ENCODE peak calls at places on chromosomes 2 and 18, in nine cellular contexts. One of them, this sample, is unnamed.

GRCh38 chr2:37625781-37626548 is 45.5 kb downstream of the CDC42EP3 start:
- DNase-seq in fibroblast of lung: peak
- DNase-seq in uterus: no peak
- DNase-seq in BJ: no peak
- DNase-seq in choroid plexus epithelial cell: no peak
- DNase-seq in B cell: peak
- DNase-seq in heart left ventricle: no peak
- DNase-seq in HFF-Myc: no peak
- DNase-seq in cardiac fibroblast: no peak
- DNase-seq in this sample: no peak

GRCh38 chr18:48312066-48312465 is 97.1 kb downstream of the ZBTB7C start:
- DNase-seq in BJ: no peak
- DNase-seq in HFF-Myc: no peak
- DNase-seq in uterus: no peak
- DNase-seq in heart left ventricle: no peak
- DNase-seq in choroid plexus epithelial cell: no peak
- DNase-seq in cardiac fibroblast: no peak
- DNase-seq in B cell: no peak
- DNase-seq in fibroblast of lung: no peak
- DNase-seq in this sample: no peak

GRCh38 chr18:62596145-62597005 is 73.5 kb downstream of the ZCCHC2 start:
- DNase-seq in HFF-Myc: no peak
- DNase-seq in choroid plexus epithelial cell: peak
- DNase-seq in fibroblast of lung: peak
- DNase-seq in heart left ventricle: no peak
- DNase-seq in B cell: no peak
- DNase-seq in uterus: no peak
- DNase-seq in BJ: no peak
- DNase-seq in cardiac fibroblast: peak
- DNase-seq in this sample: peak

GRCh38 chr2:182319556-182319955 is 107.3 kb downstream of the PDE1A start:
- DNase-seq in B cell: no peak
- DNase-seq in fibroblast of lung: peak
- DNase-seq in HFF-Myc: no peak
- DNase-seq in cardiac fibroblast: no peak
- DNase-seq in BJ: no peak
- DNase-seq in heart left ventricle: no peak
- DNase-seq in uterus: no peak
- DNase-seq in choroid plexus epithelial cell: peak
- DNase-seq in this sample: no peak

GRCh38 chr2:202945-203344 is 60.9 kb downstream of the SH3YL1 start:
- DNase-seq in fibroblast of lung: no peak
- DNase-seq in HFF-Myc: no peak
- DNase-seq in heart left ventricle: no peak
- DNase-seq in uterus: no peak
- DNase-seq in cardiac fibroblast: no peak
- DNase-seq in choroid plexus epithelial cell: no peak
- DNase-seq in BJ: no peak
- DNase-seq in B cell: no peak
- DNase-seq in this sample: no peak

GRCh38 chr18:59143441-59143840 is 3.8 kb downstream of the SEC11C start:
- DNase-seq in B cell: no peak
- DNase-seq in cardiac fibroblast: peak
- DNase-seq in choroid plexus epithelial cell: peak
- DNase-seq in uterus: no peak
- DNase-seq in fibroblast of lung: peak
- DNase-seq in BJ: no peak
- DNase-seq in heart left ventricle: no peak
- DNase-seq in HFF-Myc: no peak
- DNase-seq in this sample: peak

GRCh38 chr18:9681217-9681616 is 26.9 kb upstream of the RAB31 start:
- DNase-seq in fibroblast of lung: no peak
- DNase-seq in BJ: no peak
- DNase-seq in heart left ventricle: no peak
- DNase-seq in B cell: no peak
- DNase-seq in choroid plexus epithelial cell: no peak
- DNase-seq in uterus: no peak
- DNase-seq in cardiac fibroblast: no peak
- DNase-seq in HFF-Myc: no peak
- DNase-seq in this sample: no peak

GRCh38 chr2:220434365-220434764 is 806.9 kb downstream of the SLC4A3 start:
- DNase-seq in cardiac fibroblast: peak
- DNase-seq in choroid plexus epithelial cell: peak
- DNase-seq in HFF-Myc: peak
- DNase-seq in fibroblast of lung: peak
- DNase-seq in heart left ventricle: no peak
- DNase-seq in BJ: peak
- DNase-seq in B cell: no peak
- DNase-seq in uterus: no peak
- DNase-seq in this sample: no peak

GRCh38 chr2:134124047-134124753 is 129.7 kb upstream of the MGAT5 start:
- DNase-seq in uterus: no peak
- DNase-seq in cardiac fibroblast: no peak
- DNase-seq in HFF-Myc: no peak
- DNase-seq in heart left ventricle: no peak
- DNase-seq in choroid plexus epithelial cell: no peak
- DNase-seq in fibroblast of lung: no peak
- DNase-seq in BJ: no peak
- DNase-seq in B cell: no peak
- DNase-seq in this sample: no peak

GRCh38 chr2:146363731-146364130 is 1481.1 kb upstream of the ACVR2A start:
- DNase-seq in heart left ventricle: no peak
- DNase-seq in uterus: no peak
- DNase-seq in B cell: no peak
- DNase-seq in HFF-Myc: no peak
- DNase-seq in cardiac fibroblast: peak
- DNase-seq in fibroblast of lung: peak
- DNase-seq in BJ: peak
- DNase-seq in choroid plexus epithelial cell: no peak
- DNase-seq in this sample: no peak

GRCh38 chr2:197369946-197370325 is 59.4 kb upstream of the ANKRD44 start:
- DNase-seq in cardiac fibroblast: no peak
- DNase-seq in BJ: no peak
- DNase-seq in HFF-Myc: no peak
- DNase-seq in uterus: no peak
- DNase-seq in B cell: no peak
- DNase-seq in choroid plexus epithelial cell: peak
- DNase-seq in heart left ventricle: no peak
- DNase-seq in fibroblast of lung: peak
- DNase-seq in this sample: no peak

GRCh38 chr2:25362564-25363145 is 20.9 kb upstream of the DNMT3A start:
- DNase-seq in choroid plexus epithelial cell: no peak
- DNase-seq in B cell: peak
- DNase-seq in heart left ventricle: peak
- DNase-seq in fibroblast of lung: no peak
- DNase-seq in BJ: no peak
- DNase-seq in uterus: no peak
- DNase-seq in cardiac fibroblast: no peak
- DNase-seq in HFF-Myc: no peak
- DNase-seq in this sample: peak

GRCh38 chr2:164910091-164910899 is 45.0 kb downstream of the SLC38A11 start:
- DNase-seq in uterus: no peak
- DNase-seq in B cell: peak
- DNase-seq in cardiac fibroblast: peak
- DNase-seq in choroid plexus epithelial cell: peak
- DNase-seq in heart left ventricle: no peak
- DNase-seq in HFF-Myc: peak
- DNase-seq in BJ: no peak
- DNase-seq in fibroblast of lung: peak
- DNase-seq in this sample: no peak

GRCh38 chr2:145040433-145040832 is 520.5 kb upstream of the ZEB2 start:
- DNase-seq in uterus: no peak
- DNase-seq in choroid plexus epithelial cell: peak
- DNase-seq in B cell: no peak
- DNase-seq in cardiac fibroblast: peak
- DNase-seq in HFF-Myc: no peak
- DNase-seq in heart left ventricle: no peak
- DNase-seq in BJ: no peak
- DNase-seq in fibroblast of lung: no peak
- DNase-seq in this sample: no peak

DNA sequence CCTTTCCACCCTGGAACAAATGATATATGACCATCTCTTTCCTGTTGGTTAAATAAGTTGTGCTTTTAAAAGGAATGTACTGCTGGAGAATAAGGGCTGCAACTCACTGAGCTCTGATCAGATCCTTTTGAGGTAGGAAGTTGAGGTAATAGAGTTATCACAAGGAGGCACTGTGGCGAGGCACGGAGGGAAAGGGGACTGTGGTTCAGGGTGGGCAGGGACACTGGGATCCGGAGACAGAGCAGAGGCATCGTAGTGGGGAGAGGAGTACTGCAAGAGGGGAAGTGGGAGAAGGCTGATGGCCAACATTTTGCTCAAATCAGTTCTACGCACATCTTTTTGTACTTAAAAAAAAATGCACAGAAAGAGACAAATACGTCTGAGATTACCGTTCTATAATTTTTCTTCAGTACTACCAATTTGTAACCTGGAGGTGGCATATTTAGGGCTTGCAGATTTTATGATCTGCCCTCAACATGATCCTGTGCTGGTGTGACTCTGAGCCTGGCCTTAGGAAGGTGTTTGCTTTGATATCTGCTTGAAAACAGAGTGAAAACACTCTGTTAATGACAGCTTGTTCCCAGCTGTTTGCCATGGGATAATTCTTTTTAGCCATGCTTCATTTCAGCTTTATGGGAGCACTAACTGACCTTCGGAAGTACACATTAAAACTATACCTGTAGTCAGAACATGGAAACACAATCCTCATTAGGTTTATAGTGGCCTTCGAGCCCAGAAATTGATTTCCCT is 168.1 kb downstream of the KCNE4 start:
- DNase-seq in heart left ventricle: no peak
- DNase-seq in cardiac fibroblast: no peak
- DNase-seq in choroid plexus epithelial cell: no peak
- DNase-seq in fibroblast of lung: no peak
- DNase-seq in HFF-Myc: no peak
- DNase-seq in BJ: no peak
- DNase-seq in uterus: no peak
- DNase-seq in B cell: no peak
- DNase-seq in this sample: no peak
- TF ChIP-seq CTCF in heart left ventricle: no peak
- TF ChIP-seq CTCF in cardiac fibroblast: no peak
- TF ChIP-seq CTCF in choroid plexus epithelial cell: no peak
- TF ChIP-seq CTCF in fibroblast of lung: no peak
- TF ChIP-seq CTCF in HFF-Myc: no peak
- TF ChIP-seq CTCF in BJ: no peak
- TF ChIP-seq CTCF in uterus: no peak
- TF ChIP-seq CTCF in B cell: no peak
- TF ChIP-seq CTCF in this sample: no peak

GRCh38 chr2:135586148-135586547 is 54.9 kb downstream of the R3HDM1 start:
- DNase-seq in heart left ventricle: no peak
- DNase-seq in cardiac fibroblast: peak
- DNase-seq in uterus: no peak
- DNase-seq in HFF-Myc: no peak
- DNase-seq in choroid plexus epithelial cell: no peak
- DNase-seq in BJ: no peak
- DNase-seq in B cell: no peak
- DNase-seq in fibroblast of lung: no peak
- DNase-seq in this sample: no peak

GRCh38 chr2:135587958-135588357 is 56.7 kb downstream of the R3HDM1 start:
- DNase-seq in B cell: no peak
- DNase-seq in fibroblast of lung: no peak
- DNase-seq in cardiac fibroblast: no peak
- DNase-seq in HFF-Myc: no peak
- DNase-seq in BJ: no peak
- DNase-seq in uterus: no peak
- DNase-seq in heart left ventricle: no peak
- DNase-seq in choroid plexus epithelial cell: no peak
- DNase-seq in this sample: no peak

GRCh38 chr2:135582383-135582782 is 51.1 kb downstream of the R3HDM1 start:
- DNase-seq in cardiac fibroblast: no peak
- DNase-seq in fibroblast of lung: no peak
- DNase-seq in HFF-Myc: no peak
- DNase-seq in uterus: no peak
- DNase-seq in BJ: no peak
- DNase-seq in choroid plexus epithelial cell: no peak
- DNase-seq in B cell: no peak
- DNase-seq in heart left ventricle: no peak
- DNase-seq in this sample: no peak

GRCh38 chr2:135581282-135581681 is 50.0 kb downstream of the R3HDM1 start:
- DNase-seq in B cell: no peak
- DNase-seq in BJ: no peak
- DNase-seq in HFF-Myc: no peak
- DNase-seq in uterus: no peak
- DNase-seq in choroid plexus epithelial cell: no peak
- DNase-seq in heart left ventricle: no peak
- DNase-seq in fibroblast of lung: no peak
- DNase-seq in cardiac fibroblast: no peak
- DNase-seq in this sample: no peak

GRCh38 chr2:135585586-135585985 is 54.3 kb downstream of the R3HDM1 start:
- DNase-seq in cardiac fibroblast: peak
- DNase-seq in B cell: no peak
- DNase-seq in BJ: no peak
- DNase-seq in heart left ventricle: no peak
- DNase-seq in choroid plexus epithelial cell: peak
- DNase-seq in fibroblast of lung: no peak
- DNase-seq in uterus: no peak
- DNase-seq in HFF-Myc: no peak
- DNase-seq in this sample: no peak
- TF ChIP-seq CTCF in cardiac fibroblast: peak
- TF ChIP-seq CTCF in B cell: no peak
- TF ChIP-seq CTCF in BJ: peak
- TF ChIP-seq CTCF in heart left ventricle: no peak
- TF ChIP-seq CTCF in choroid plexus epithelial cell: peak
- TF ChIP-seq CTCF in fibroblast of lung: peak
- TF ChIP-seq CTCF in uterus: no peak
- TF ChIP-seq CTCF in HFF-Myc: no peak
- TF ChIP-seq CTCF in this sample: no peak

GRCh38 chr18:79639072-79639829 is 40.4 kb upstream of the CTDP1 start:
- DNase-seq in uterus: no peak
- DNase-seq in choroid plexus epithelial cell: no peak
- DNase-seq in HFF-Myc: no peak
- DNase-seq in fibroblast of lung: no peak
- DNase-seq in BJ: no peak
- DNase-seq in B cell: no peak
- DNase-seq in heart left ventricle: no peak
- DNase-seq in cardiac fibroblast: no peak
- DNase-seq in this sample: no peak
- TF ChIP-seq CTCF in uterus: no peak
- TF ChIP-seq CTCF in choroid plexus epithelial cell: peak
- TF ChIP-seq CTCF in HFF-Myc: no peak
- TF ChIP-seq CTCF in fibroblast of lung: no peak
- TF ChIP-seq CTCF in BJ: no peak
- TF ChIP-seq CTCF in B cell: no peak
- TF ChIP-seq CTCF in heart left ventricle: no peak
- TF ChIP-seq CTCF in cardiac fibroblast: no peak
- TF ChIP-seq CTCF in this sample: no peak

DNA sequence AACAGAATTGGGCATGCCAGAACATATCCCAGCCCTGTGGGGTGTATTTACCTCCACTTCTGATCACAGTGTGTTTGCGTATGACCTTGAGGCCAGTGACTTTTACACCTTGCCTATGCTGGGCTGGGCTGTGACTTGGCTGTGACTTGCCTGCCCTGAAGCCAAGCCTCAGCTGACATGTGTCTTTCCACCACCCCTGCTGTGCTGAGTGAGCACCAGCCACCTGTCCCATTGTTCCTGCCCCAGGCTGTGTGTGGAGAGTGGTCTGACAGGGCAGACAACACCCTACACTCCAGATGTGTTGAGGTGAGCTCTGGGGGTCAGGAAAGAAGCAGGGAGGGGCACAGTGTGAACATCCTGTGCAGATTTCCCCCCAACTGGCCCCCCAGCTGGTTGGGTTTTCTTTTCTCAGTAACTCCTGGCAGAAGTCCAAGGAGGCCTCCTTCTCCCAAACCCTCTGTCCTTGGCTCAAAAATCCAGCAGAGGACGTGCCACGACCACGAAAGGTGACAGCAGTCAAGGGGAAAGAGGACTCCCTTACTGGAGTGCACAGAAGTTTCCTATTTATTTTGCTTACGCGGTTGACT is 5.1 kb upstream of the STEAP3 start:
- DNase-seq in fibroblast of lung: peak
- DNase-seq in BJ: no peak
- DNase-seq in cardiac fibroblast: peak
- DNase-seq in B cell: no peak
- DNase-seq in heart left ventricle: peak
- DNase-seq in HFF-Myc: peak
- DNase-seq in uterus: no peak
- DNase-seq in choroid plexus epithelial cell: peak
- DNase-seq in this sample: no peak
- TF ChIP-seq CTCF in fibroblast of lung: peak
- TF ChIP-seq CTCF in BJ: peak
- TF ChIP-seq CTCF in cardiac fibroblast: peak
- TF ChIP-seq CTCF in B cell: no peak
- TF ChIP-seq CTCF in heart left ventricle: peak
- TF ChIP-seq CTCF in HFF-Myc: peak
- TF ChIP-seq CTCF in uterus: no peak
- TF ChIP-seq CTCF in choroid plexus epithelial cell: peak
- TF ChIP-seq CTCF in this sample: peak